ENCODE peak calls at places on chromosome 10, in six cellular contexts. N is adipocyte, C is esophagus muscularis mucosa, D is A549, K is ACHN, G is OCI-M1. R is an unnamed sample.

GRCh38 chr10:84194424-84195043 is at the start of gene CDHR1:
- DNase-seq in N (peak; percentile 15), G (no peak), D (no peak), C (no peak), K (peak; percentile 37), R (peak; percentile 52)

GRCh38 chr10:955127-955819 is 23.8 kb upstream of the LARP4B start:
- DNase-seq in K (no peak), C (no peak), G (no peak), N (no peak), D (no peak), R (no peak)

GRCh38 chr10:68665841-68666240 is 55.2 kb upstream of the CCAR1 start:
- DNase-seq in C (no peak), N (peak; percentile 63), D (no peak), G (no peak), K (peak; percentile 45), R (no peak)

GRCh38 chr10:92789826-92790225 is 58.5 kb upstream of the EXOC6 start:
- DNase-seq in D (no peak), C (no peak), K (no peak), G (no peak), N (no peak), R (no peak)

GRCh38 chr10:117134084-117135025 is 3.7 kb downstream of the VAX1 start:
- DNase-seq in C (peak; percentile 75), G (no peak), K (no peak), D (no peak), N (peak; percentile 24), R (no peak)

GRCh38 chr10:22606164-22606614 is 108.2 kb downstream of the PIP4K2A start:
- DNase-seq in K (peak; percentile 67), D (no peak), G (no peak), C (no peak), N (no peak), R (peak; percentile 24)

GRCh38 chr10:62250594-62251198 is 17.9 kb downstream of the RTKN2 start:
- DNase-seq in C (no peak), N (no peak), G (no peak), K (peak; percentile 75), D (peak; percentile 49), R (no peak)

GRCh38 chr10:35359873-35360272 is 23.6 kb downstream of the CCNY start:
- DNase-seq in K (no peak), C (no peak), G (no peak), N (no peak), D (no peak), R (no peak)

GRCh38 chr10:103470755-103471653 is 8.0 kb downstream of the CALHM3 start:
- DNase-seq in C (no peak), G (peak; percentile 81), D (no peak), N (no peak), K (no peak), R (peak; percentile 76)

GRCh38 chr10:58675321-58675720 is 162.6 kb downstream of the BICC1 start:
- DNase-seq in C (no peak), D (no peak), K (no peak), G (no peak), N (peak; percentile 48), R (no peak)

GRCh38 chr10:44745920-44746319 is 165.2 kb upstream of the TMEM72 start:
- DNase-seq in K (no peak), N (no peak), D (no peak), G (peak; percentile 45), C (no peak), R (no peak)

GRCh38 chr10:131773321-131773988 is 127.4 kb upstream of the PPP2R2D start:
- DNase-seq in K (no peak), G (no peak), N (no peak), D (no peak), C (no peak), R (no peak)

GRCh38 chr10:122624546-122624945 is 64.0 kb downstream of the DMBT1 start:
- DNase-seq in N (no peak), K (no peak), G (no peak), C (no peak), D (no peak), R (no peak)

GRCh38 chr10:130354976-130355795 is 219.0 kb downstream of the GLRX3 start:
- DNase-seq in C (no peak), K (no peak), G (no peak), N (no peak), D (no peak), R (no peak)

GRCh38 chr10:94626476-94626875 is 57.1 kb upstream of the CYP2C18 start:
- DNase-seq in D (no peak), G (no peak), N (no peak), K (no peak), C (no peak), R (no peak)

GRCh38 chr10:110380255-110380654 is 75.5 kb upstream of the SMNDC1 start:
- DNase-seq in D (no peak), K (no peak), N (no peak), C (no peak), G (no peak), R (no peak)

GRCh38 chr10:112689327-112689726 is 242.3 kb downstream of the VTI1A start:
- DNase-seq in C (no peak), D (peak; percentile 63), N (peak; percentile 17), K (peak; percentile 29), G (no peak), R (no peak)

GRCh38 chr10:60312818-60313588 is 76.7 kb downstream of the ANK3 start:
- DNase-seq in G (no peak), C (no peak), N (peak; percentile 72), K (no peak), D (no peak), R (no peak)

GRCh38 chr10:62761115-62761514 is 43.4 kb upstream of the ADO start:
- DNase-seq in C (no peak), D (no peak), N (no peak), K (no peak), G (no peak), R (no peak)

GRCh38 chr10:117320050-117320665 is 55.1 kb downstream of the PDZD8 start:
- DNase-seq in K (peak; percentile 53), D (peak; percentile 35), C (no peak), N (peak; percentile 51), G (peak; percentile 71), R (no peak)

GRCh38 chr10:27258838-27259532 is 18.4 kb upstream of the ACBD5 start:
- DNase-seq in K (peak; percentile 16), G (no peak), C (no peak), D (no peak), N (no peak), R (no peak)

R was measured in CD8-positive, alpha-beta memory T cell.